ENCODE peak calls at places on chromosomes 4 and X, in four cellular contexts. One of them, this sample, is unnamed.

GRCh38 chr4:61517144-61517543 is 317.0 kb downstream of the ADGRL3 start:
- DNase-seq in cardiac muscle cell: no peak
- DNase-seq in astrocyte: no peak
- DNase-seq in stomach: no peak
- DNase-seq in this sample: no peak

GRCh38 chr4:123649248-123649643 is 252.7 kb downstream of the SPRY1 start:
- DNase-seq in cardiac muscle cell: peak; percentile 19
- DNase-seq in astrocyte: no peak
- DNase-seq in stomach: no peak
- DNase-seq in this sample: peak; percentile 9

GRCh38 chr4:125187621-125188176 is 127.1 kb upstream of the FAT4 start:
- DNase-seq in cardiac muscle cell: peak; percentile 6
- DNase-seq in astrocyte: peak; percentile 80
- DNase-seq in stomach: peak; percentile 56
- DNase-seq in this sample: no peak

GRCh38 chr4:120922390-120923200 is at the start of gene PRDM5:
- DNase-seq in cardiac muscle cell: peak; percentile 76
- DNase-seq in astrocyte: peak; percentile 42
- DNase-seq in stomach: peak; percentile 29
- DNase-seq in this sample: peak; percentile 72

GRCh38 chrX:17355976-17356375 is 19.0 kb upstream of the NHS start:
- DNase-seq in cardiac muscle cell: no peak
- DNase-seq in astrocyte: no peak
- DNase-seq in stomach: no peak
- DNase-seq in this sample: no peak

GRCh38 chr4:22514001-22514400 is 1.9 kb downstream of the ADGRA3 start:
- DNase-seq in cardiac muscle cell: peak; percentile 36
- DNase-seq in astrocyte: peak; percentile 86
- DNase-seq in stomach: no peak
- DNase-seq in this sample: peak; percentile 55

GRCh38 chrX:2828404-2829065 is at the start of gene GYG2:
- DNase-seq in cardiac muscle cell: peak; percentile 59
- DNase-seq in astrocyte: no peak
- DNase-seq in stomach: peak; percentile 57
- DNase-seq in this sample: peak; percentile 35

GRCh38 chr4:81838586-81838985 is 366.9 kb upstream of the RASGEF1B start:
- DNase-seq in cardiac muscle cell: no peak
- DNase-seq in astrocyte: no peak
- DNase-seq in stomach: no peak
- DNase-seq in this sample: no peak

GRCh38 chrX:114717921-114718320 is 134.0 kb downstream of the HTR2C start:
- DNase-seq in cardiac muscle cell: no peak
- DNase-seq in astrocyte: no peak
- DNase-seq in stomach: no peak
- DNase-seq in this sample: peak; percentile 0

GRCh38 chr4:183503497-183504063 is 1.3 kb upstream of the ING2 start:
- DNase-seq in cardiac muscle cell: no peak
- DNase-seq in astrocyte: no peak
- DNase-seq in stomach: no peak
- DNase-seq in this sample: peak; percentile 21

GRCh38 chr4:121253961-121254360 is 89.8 kb upstream of the TNIP3 start:
- DNase-seq in cardiac muscle cell: no peak
- DNase-seq in astrocyte: no peak
- DNase-seq in stomach: no peak
- DNase-seq in this sample: no peak

GRCh38 chrX:28880136-28880535 is 292.9 kb downstream of the IL1RAPL1 start:
- DNase-seq in cardiac muscle cell: peak; percentile 73
- DNase-seq in astrocyte: peak; percentile 50
- DNase-seq in stomach: no peak
- DNase-seq in this sample: peak; percentile 80

GRCh38 chr4:10670346-10670745 is 14.2 kb downstream of the CLNK start:
- DNase-seq in cardiac muscle cell: no peak
- DNase-seq in astrocyte: no peak
- DNase-seq in stomach: no peak
- DNase-seq in this sample: no peak

GRCh38 chrX:118655561-118656246 is 71.7 kb upstream of the IL13RA1 start:
- DNase-seq in cardiac muscle cell: peak; percentile 29
- DNase-seq in astrocyte: peak; percentile 49
- DNase-seq in stomach: no peak
- DNase-seq in this sample: peak; percentile 45

GRCh38 chr4:148060264-148061138 is 328.6 kb downstream of the ARHGAP10 start:
- DNase-seq in cardiac muscle cell: no peak
- DNase-seq in astrocyte: no peak
- DNase-seq in stomach: no peak
- DNase-seq in this sample: no peak

GRCh38 chrX:17020371-17020770 is 73.9 kb downstream of the REPS2 start:
- DNase-seq in cardiac muscle cell: no peak
- DNase-seq in astrocyte: no peak
- DNase-seq in stomach: no peak
- DNase-seq in this sample: no peak

GRCh38 chr4:143352052-143352451 is 15.4 kb downstream of the GAB1 start:
- DNase-seq in cardiac muscle cell: peak; percentile 24
- DNase-seq in astrocyte: peak; percentile 36
- DNase-seq in stomach: no peak
- DNase-seq in this sample: no peak

GRCh38 chr4:78439328-78439727 is 112.2 kb upstream of the ANXA3 start:
- DNase-seq in cardiac muscle cell: peak; percentile 19
- DNase-seq in astrocyte: peak; percentile 10
- DNase-seq in stomach: no peak
- DNase-seq in this sample: no peak

GRCh38 chrX:55142206-55142918 is 53.5 kb downstream of the PAGE2 start:
- DNase-seq in cardiac muscle cell: no peak
- DNase-seq in astrocyte: no peak
- DNase-seq in stomach: no peak
- DNase-seq in this sample: no peak

GRCh38 chrX:84175943-84176342 is 12.1 kb downstream of the RPS6KA6 start:
- DNase-seq in cardiac muscle cell: no peak
- DNase-seq in astrocyte: no peak
- DNase-seq in stomach: no peak
- DNase-seq in this sample: no peak

GRCh38 chr4:8308856-8309771 is 39.6 kb downstream of the HTRA3 start:
- DNase-seq in cardiac muscle cell: peak; percentile 67
- DNase-seq in astrocyte: no peak
- DNase-seq in stomach: no peak
- DNase-seq in this sample: peak; percentile 60

GRCh38 chr4:115424852-115425251 is 311.4 kb upstream of the NDST4 start:
- DNase-seq in cardiac muscle cell: no peak
- DNase-seq in astrocyte: no peak
- DNase-seq in stomach: no peak
- DNase-seq in this sample: no peak

DNA sequence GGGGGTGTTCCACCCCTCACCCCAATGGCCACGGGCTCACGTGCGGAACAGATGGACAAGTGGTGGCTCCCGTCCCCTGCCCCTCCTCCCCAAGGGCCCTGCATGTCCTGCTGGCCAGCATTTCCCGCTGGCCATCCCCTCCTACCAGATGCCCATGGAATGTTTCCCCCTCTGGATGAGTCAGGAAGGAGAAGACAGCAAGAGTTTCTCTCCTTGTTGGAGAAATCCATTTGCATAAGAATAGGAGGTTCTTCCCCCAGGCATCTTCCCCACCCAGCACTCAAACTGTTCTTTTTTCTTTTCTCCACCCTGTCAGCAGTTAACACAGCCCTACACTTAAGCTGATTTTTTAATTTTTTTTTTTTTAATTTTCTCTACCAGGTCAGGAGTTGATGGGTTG is 305.6 kb upstream of the NDST4 start:
- DNase-seq in cardiac muscle cell: no peak
- DNase-seq in astrocyte: no peak
- DNase-seq in stomach: no peak
- DNase-seq in this sample: no peak
- H3K4me3 ChIP-seq in cardiac muscle cell: no peak overlapping the region
- H3K4me3 ChIP-seq in astrocyte: no peak overlapping the region
- H3K4me3 ChIP-seq in stomach: no peak overlapping the region
- H3K4me3 ChIP-seq in this sample: no peak overlapping the region

DNA sequence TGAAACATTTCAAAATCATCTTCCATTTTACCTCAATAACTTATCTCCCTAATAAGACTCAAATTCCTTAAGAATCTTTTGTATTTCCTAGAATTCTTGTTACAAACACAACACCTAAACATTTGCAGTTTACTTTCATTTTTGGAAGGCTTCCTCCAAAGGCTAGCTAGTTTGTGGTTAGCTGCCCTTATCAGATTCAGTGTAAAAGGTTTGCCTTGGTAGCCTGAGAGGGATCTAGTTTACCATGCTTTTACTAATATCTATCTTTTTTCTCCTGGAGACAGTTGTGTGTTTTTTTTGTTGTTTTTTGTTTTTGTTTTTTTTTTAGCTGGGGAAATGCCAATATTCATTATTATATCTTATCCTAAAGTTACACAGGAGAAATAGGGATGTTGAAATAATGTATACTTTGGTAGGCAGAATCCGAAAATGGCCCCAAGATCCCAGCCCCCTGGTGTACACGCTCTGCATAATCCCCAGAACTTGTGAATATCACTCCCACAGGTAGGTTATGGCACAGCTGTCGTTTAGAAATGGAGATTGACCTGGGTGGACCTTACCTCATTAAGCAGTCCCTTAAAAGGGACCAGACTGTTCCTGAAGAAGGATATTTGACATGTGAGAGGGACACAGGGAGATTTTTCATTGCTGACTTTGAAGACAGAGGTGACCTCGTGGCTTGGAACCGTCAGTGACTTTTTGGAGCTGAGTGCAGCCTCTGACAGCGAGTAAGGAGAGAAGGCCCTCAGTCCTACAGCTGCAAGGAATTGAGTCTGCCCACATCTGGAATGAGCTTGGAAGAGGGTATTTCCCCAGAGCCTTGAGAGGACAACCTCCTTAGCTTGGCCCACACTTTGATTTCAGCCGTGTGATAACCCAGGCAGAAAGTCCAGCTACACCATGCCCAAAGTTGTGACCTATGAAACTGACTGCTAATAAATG is 33.4 kb downstream of the SEPTIN11 start:
- DNase-seq in cardiac muscle cell: peak; percentile 60
- DNase-seq in astrocyte: peak; percentile 56
- DNase-seq in stomach: no peak
- DNase-seq in this sample: peak; percentile 64
- TF ChIP-seq CTCF in cardiac muscle cell: peak; percentile 24
- TF ChIP-seq CTCF in astrocyte: peak; percentile 29
- TF ChIP-seq CTCF in stomach: peak; percentile 7
- TF ChIP-seq CTCF in this sample: peak; percentile 48

GRCh38 chr4:173289351-173289725 is 44.8 kb downstream of the HMGB2 start:
- DNase-seq in cardiac muscle cell: peak; percentile 58
- DNase-seq in astrocyte: peak; percentile 35
- DNase-seq in stomach: no peak
- DNase-seq in this sample: no peak
- H3K4me3 ChIP-seq in cardiac muscle cell: no peak overlapping the region
- H3K4me3 ChIP-seq in astrocyte: no peak overlapping the region
- H3K4me3 ChIP-seq in stomach: no peak overlapping the region
- H3K4me3 ChIP-seq in this sample: no peak overlapping the region

GRCh38 chr4:159298502-159298901 is 195.6 kb downstream of the RAPGEF2 start:
- DNase-seq in cardiac muscle cell: no peak
- DNase-seq in astrocyte: peak; percentile 87
- DNase-seq in stomach: no peak
- DNase-seq in this sample: peak; percentile 27

GRCh38 chr4:159291176-159291575 is 188.3 kb downstream of the RAPGEF2 start:
- DNase-seq in cardiac muscle cell: no peak
- DNase-seq in astrocyte: no peak
- DNase-seq in stomach: no peak
- DNase-seq in this sample: no peak

GRCh38 chr4:159296061-159296460 is 193.2 kb downstream of the RAPGEF2 start:
- DNase-seq in cardiac muscle cell: no peak
- DNase-seq in astrocyte: peak; percentile 69
- DNase-seq in stomach: no peak
- DNase-seq in this sample: peak; percentile 58

GRCh38 chr4:159292137-159292896 is 189.4 kb downstream of the RAPGEF2 start:
- DNase-seq in cardiac muscle cell: no peak
- DNase-seq in astrocyte: no peak
- DNase-seq in stomach: no peak
- DNase-seq in this sample: peak; percentile 40

GRCh38 chr4:159297088-159297487 is 194.2 kb downstream of the RAPGEF2 start:
- DNase-seq in cardiac muscle cell: no peak
- DNase-seq in astrocyte: no peak
- DNase-seq in stomach: no peak
- DNase-seq in this sample: peak; percentile 51
- TF ChIP-seq CTCF in cardiac muscle cell: no peak
- TF ChIP-seq CTCF in astrocyte: no peak
- TF ChIP-seq CTCF in stomach: no peak
- TF ChIP-seq CTCF in this sample: peak; percentile 47

This sample was measured in choroid plexus epithelial cell.